ENCODE peak calls at places on chromosomes 13 and 19, in four cellular contexts. One of them, this sample, is unnamed.

GRCh38 chr13:27381601-27382000 is 42.8 kb upstream of the GTF3A start:
- DNase-seq in retina: no peak
- DNase-seq in GM03348: no peak
- DNase-seq in neural crest cell: no peak
- DNase-seq in this sample: no peak

GRCh38 chr19:55579766-55580621 is 654 bp downstream of the ZNF579 start:
- DNase-seq in GM03348: peak; percentile 59
- DNase-seq in neural crest cell: no peak
- DNase-seq in retina: peak; percentile 28
- DNase-seq in this sample: peak; percentile 64

GRCh38 chr19:14525729-14526128 is 3.7 kb upstream of the TECR start:
- DNase-seq in retina: no peak
- DNase-seq in GM03348: no peak
- DNase-seq in neural crest cell: no peak
- DNase-seq in this sample: no peak

GRCh38 chr13:36915891-36916640 is 4.0 kb downstream of the SMAD9 start:
- DNase-seq in retina: peak; percentile 46
- DNase-seq in GM03348: no peak
- DNase-seq in neural crest cell: no peak
- DNase-seq in this sample: no peak

GRCh38 chr13:59982631-59983382 is 180.9 kb downstream of the DIAPH3 start:
- DNase-seq in GM03348: no peak
- DNase-seq in retina: no peak
- DNase-seq in neural crest cell: no peak
- DNase-seq in this sample: no peak

GRCh38 chr13:102872131-102872530 is 26.3 kb downstream of the ERCC5 start:
- DNase-seq in neural crest cell: no peak
- DNase-seq in retina: no peak
- DNase-seq in GM03348: no peak
- DNase-seq in this sample: no peak

GRCh38 chr13:20457670-20458069 is 68.0 kb downstream of the CRYL1 start:
- DNase-seq in GM03348: no peak
- DNase-seq in retina: no peak
- DNase-seq in neural crest cell: no peak
- DNase-seq in this sample: no peak

GRCh38 chr13:62629618-62630017 is 1214.0 kb upstream of the PCDH20 start:
- DNase-seq in GM03348: no peak
- DNase-seq in retina: no peak
- DNase-seq in neural crest cell: no peak
- DNase-seq in this sample: no peak

GRCh38 chr19:14474827-14475226 is 327 bp downstream of the PTGER1 start:
- DNase-seq in neural crest cell: no peak
- DNase-seq in retina: no peak
- DNase-seq in GM03348: no peak
- DNase-seq in this sample: no peak

GRCh38 chr19:12065100-12065538 is 588 bp downstream of the ZNF844 start:
- DNase-seq in retina: peak; percentile 79
- DNase-seq in neural crest cell: peak; percentile 22
- DNase-seq in GM03348: peak; percentile 42
- DNase-seq in this sample: no peak

This sample was measured in glutamatergic neuron.